ENCODE peak calls at places on chromosomes 5 and 9, in seven cellular contexts. J is HCT116, C is GM23248, I is hepatocyte, O is PC-3, F is neural progenitor cell, D is GM23338. L is an unnamed sample.

GRCh38 chr5:135843571-135844337 is 9.3 kb downstream of the SLC25A48 start:
- DNase-seq in F (no peak), C (no peak), D (no peak), I (no peak), O (peak), J (peak), L (no peak)

GRCh38 chr9:89363311-89363670 is 45.0 kb downstream of the SECISBP2 start:
- DNase-seq in O (no peak), D (no peak), J (no peak), C (no peak), F (no peak), I (no peak), L (no peak)

GRCh38 chr9:104808030-104808614 is 44.2 kb downstream of the NIPSNAP3B start:
- DNase-seq in F (peak), D (peak), J (no peak), I (peak), O (peak), C (peak), L (peak)

GRCh38 chr9:134370213-134370492 is 43.9 kb downstream of the RXRA start:
- DNase-seq in C (no peak), O (no peak), I (no peak), D (no peak), F (no peak), J (no peak), L (no peak)

GRCh38 chr5:114782869-114783268 is 386.8 kb downstream of the TRIM36 start:
- DNase-seq in O (no peak), J (no peak), C (no peak), F (peak), I (no peak), D (peak), L (peak)

GRCh38 chr9:95261890-95262289 is 55.6 kb downstream of the FANCC start:
- DNase-seq in C (peak), F (no peak), D (no peak), O (no peak), J (no peak), I (peak), L (no peak)

GRCh38 chr9:10678790-10679189 is 66.0 kb upstream of the PTPRD start:
- DNase-seq in I (no peak), D (no peak), O (peak), F (no peak), J (no peak), C (no peak), L (no peak)

GRCh38 chr5:1974081-1974480 is 91.4 kb upstream of the IRX4 start:
- DNase-seq in C (no peak), I (no peak), J (no peak), D (no peak), O (no peak), F (no peak), L (no peak)

GRCh38 chr9:37412431-37413151 is 9.9 kb upstream of the GRHPR start:
- DNase-seq in I (no peak), O (no peak), J (no peak), C (no peak), F (peak), D (no peak), L (no peak)

GRCh38 chr5:155947394-155948062 is 379.4 kb upstream of the SGCD start:
- DNase-seq in J (no peak), F (no peak), I (peak), D (no peak), O (no peak), C (peak), L (no peak)

GRCh38 chr9:126169736-126170135 is 156.9 kb upstream of the MVB12B start:
- DNase-seq in F (no peak), D (no peak), I (no peak), O (no peak), C (no peak), J (no peak), L (no peak)

GRCh38 chr5:82684659-82685058 is 392.5 kb downstream of the TMEM167A start:
- DNase-seq in F (no peak), J (no peak), O (no peak), C (no peak), I (no peak), D (no peak), L (no peak)

GRCh38 chr5:591746-592145 is 20.4 kb upstream of the CEP72 start:
- DNase-seq in F (no peak), D (no peak), O (no peak), I (no peak), C (no peak), J (no peak), L (no peak)

GRCh38 chr5:75985077-75985476 is 98.1 kb upstream of the SV2C start:
- DNase-seq in J (no peak), D (peak), I (no peak), F (peak), C (no peak), O (no peak), L (no peak)

GRCh38 chr9:95363051-95363841 is 45.7 kb upstream of the FANCC start:
- DNase-seq in C (no peak), O (no peak), D (peak), J (no peak), I (peak), F (no peak), L (peak)

GRCh38 chr9:127805620-127806019 is 2.9 kb downstream of the FPGS start:
- DNase-seq in F (peak), D (peak), O (no peak), C (peak), I (peak), J (peak), L (peak)

GRCh38 chr5:531749-532315 is 7.6 kb upstream of the SLC9A3 start:
- DNase-seq in C (no peak), O (no peak), I (no peak), J (no peak), D (no peak), F (no peak), L (no peak)

GRCh38 chr5:116097301-116097700 is 12.5 kb downstream of the COMMD10 start:
- DNase-seq in I (no peak), F (no peak), O (no peak), J (no peak), D (no peak), C (no peak), L (no peak)

GRCh38 chr5:123805300-123805699 is 293.3 kb downstream of the CSNK1G3 start:
- DNase-seq in J (no peak), O (no peak), I (no peak), C (no peak), F (no peak), D (no peak), L (no peak)

GRCh38 chr5:175692996-175693700 is 35.3 kb downstream of the HRH2 start:
- DNase-seq in I (no peak), C (no peak), J (no peak), F (no peak), D (no peak), O (no peak), L (no peak)

GRCh38 chr5:77398458-77398857 is 93.7 kb downstream of the WDR41 start:
- DNase-seq in D (no peak), J (no peak), I (no peak), O (no peak), F (no peak), C (no peak), L (no peak)

GRCh38 chr9:4155224-4156026 is 144.4 kb downstream of the GLIS3 start:
- DNase-seq in F (no peak), C (no peak), J (no peak), O (no peak), D (no peak), I (no peak), L (no peak)

GRCh38 chr9:125807065-125807464 is 59.9 kb downstream of the PBX3 start:
- DNase-seq in F (no peak), I (peak), D (no peak), O (no peak), J (no peak), C (peak), L (no peak)

GRCh38 chr9:119961774-119962408 is 592.7 kb upstream of the BRINP1 start:
- DNase-seq in J (peak), F (peak), I (peak), C (peak), D (peak), O (peak), L (peak)

GRCh38 chr9:82354260-82354659 is 365.7 kb downstream of the SPATA31D1 start:
- DNase-seq in I (no peak), O (peak), D (no peak), C (peak), F (no peak), J (no peak), L (no peak)

GRCh38 chr9:134372621-134373267 is 46.5 kb downstream of the RXRA start:
- DNase-seq in O (no peak), C (peak), F (no peak), I (no peak), D (no peak), J (no peak), L (no peak)

GRCh38 chr5:30539004-30539634 is 654.4 kb upstream of the CDH6 start:
- DNase-seq in F (no peak), C (no peak), D (peak), I (peak), O (peak), J (no peak), L (no peak)

GRCh38 chr9:111427186-111427585 is 57.0 kb downstream of the ECPAS start:
- DNase-seq in O (peak), J (peak), D (no peak), F (no peak), I (no peak), C (peak), L (no peak)

GRCh38 chr5:137666109-137666850 is 69.6 kb downstream of the KLHL3 start:
- DNase-seq in J (no peak), O (peak), I (no peak), C (peak), F (no peak), D (no peak), L (no peak)

GRCh38 chr9:94937214-94937903 is 210.9 kb downstream of the AOPEP start:
- DNase-seq in O (peak), D (no peak), J (no peak), F (no peak), C (peak), I (peak), L (no peak)

GRCh38 chr9:30574355-30575151 is 1809.9 kb upstream of the ACO1 start:
- DNase-seq in I (no peak), D (peak), C (no peak), J (no peak), F (no peak), O (no peak), L (no peak)

GRCh38 chr5:103525366-103525765 is 37.2 kb downstream of the NUDT12 start:
- DNase-seq in D (no peak), F (no peak), I (no peak), C (no peak), J (no peak), O (no peak), L (no peak)

GRCh38 chr5:98581416-98581999 is 192.0 kb upstream of the RGMB start:
- DNase-seq in F (no peak), J (no peak), D (no peak), O (peak), I (no peak), C (peak), L (no peak)

GRCh38 chr5:135718151-135718550 is 116.3 kb upstream of the SLC25A48 start:
- DNase-seq in J (peak), O (peak), I (peak), F (no peak), D (no peak), C (peak), L (no peak)

GRCh38 chr9:14366071-14366470 is 52.1 kb upstream of the NFIB start:
- DNase-seq in C (peak), O (no peak), J (no peak), D (no peak), I (peak), F (no peak), L (no peak)

GRCh38 chr9:107425110-107426025 is 64.2 kb downstream of the KLF4 start:
- DNase-seq in C (peak), F (peak), D (peak), J (peak), I (peak), O (peak), L (peak)

GRCh38 chr5:66894480-66895240 is 298.5 kb downstream of the MAST4 start:
- DNase-seq in J (no peak), C (peak), I (no peak), F (no peak), O (peak), D (no peak), L (no peak)

GRCh38 chr5:98179791-98180755 is 593.4 kb upstream of the RGMB start:
- DNase-seq in J (no peak), C (peak), O (no peak), D (no peak), I (no peak), F (no peak), L (no peak)

GRCh38 chr9:121822093-121823085 is 171.0 kb downstream of the DAB2IP start:
- DNase-seq in F (no peak), J (no peak), D (no peak), O (no peak), I (no peak), C (no peak), L (no peak)

DNA sequence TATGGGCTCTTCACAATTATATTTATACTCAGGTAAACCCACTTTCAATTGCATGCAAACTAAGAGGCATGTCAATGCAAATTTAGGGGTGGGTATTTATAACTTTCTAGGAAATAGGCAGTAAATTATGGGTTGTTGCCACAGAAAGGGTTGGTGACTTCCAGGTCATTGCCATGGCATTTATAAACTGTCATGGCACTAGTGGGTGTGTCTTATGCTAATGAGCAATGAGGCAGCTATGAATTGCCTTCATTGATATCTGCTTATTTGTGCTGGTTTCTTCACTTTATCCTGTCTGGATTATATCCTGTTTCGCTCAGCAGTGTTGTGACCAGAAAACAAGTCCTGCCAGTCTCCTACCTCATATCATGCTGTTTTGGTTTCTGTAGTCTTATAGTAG is 597.3 kb upstream of the DAB2 start:
- DNase-seq in F (no peak), O (no peak), C (no peak), D (no peak), J (no peak), I (no peak), L (no peak)
- H2AFZ ChIP-seq in F (no peak), O (no peak), C (no peak), D (no peak), J (no peak), I (no peak), L (no peak)

GRCh38 chr5:162240734-162241133 is 173.2 kb downstream of the GABRG2 start:
- DNase-seq in I (no peak), F (no peak), C (no peak), D (no peak), O (no peak), J (no peak), L (no peak)
- TF ChIP-seq EZH2phosphoT487 in I (no peak), F (no peak), C (no peak), D (no peak), O (no peak), J (no peak), L (no peak)

GRCh38 chr5:132819468-132819867 is 6.4 kb downstream of the SOWAHA start:
- DNase-seq in D (peak), O (no peak), C (no peak), J (no peak), I (no peak), F (no peak), L (no peak)
- H2AFZ ChIP-seq in D (peak), O (no peak), C (no peak), J (no peak), I (no peak), F (no peak), L (no peak)

GRCh38 chr9:77212801-77213200 is 35.5 kb downstream of the VPS13A start:
- DNase-seq in C (no peak), I (no peak), D (no peak), J (no peak), O (no peak), F (no peak), L (no peak)

GRCh38 chr9:77211561-77211960 is 34.2 kb downstream of the VPS13A start:
- DNase-seq in J (no peak), F (no peak), O (no peak), C (no peak), D (no peak), I (no peak), L (no peak)

GRCh38 chr9:77215874-77216273 is 38.5 kb downstream of the VPS13A start:
- DNase-seq in O (no peak), I (peak), C (peak), F (no peak), J (no peak), D (peak), L (no peak)

GRCh38 chr9:77210116-77210515 is 32.8 kb downstream of the VPS13A start:
- DNase-seq in F (no peak), D (peak), C (no peak), J (no peak), O (no peak), I (no peak), L (no peak)
- TF ChIP-seq EZH2phosphoT487 in F (no peak), D (no peak), C (no peak), J (no peak), O (no peak), I (no peak), L (no peak)

GRCh38 chr9:34782372-34782771 is 72.4 kb upstream of the CCL21 start:
- DNase-seq in I (no peak), J (no peak), O (no peak), C (no peak), F (no peak), D (no peak), L (no peak)
- H2AFZ ChIP-seq in I (no peak), J (no peak), O (no peak), C (no peak), F (no peak), D (no peak), L (no peak)

GRCh38 chr9:91301161-91301560 is 60.6 kb downstream of the AUH start:
- DNase-seq in J (peak), O (peak), I (no peak), F (no peak), C (peak), D (no peak), L (no peak)
- TF ChIP-seq EZH2phosphoT487 in J (no peak), O (no peak), I (no peak), F (no peak), C (no peak), D (no peak), L (no peak)

GRCh38 chr9:75713373-75713772 is 177.1 kb upstream of the PCSK5 start:
- DNase-seq in O (no peak), I (no peak), D (no peak), F (no peak), C (no peak), J (no peak), L (no peak)

GRCh38 chr9:75715360-75715759 is 175.1 kb upstream of the PCSK5 start:
- DNase-seq in C (no peak), O (no peak), I (no peak), D (no peak), J (no peak), F (no peak), L (no peak)

GRCh38 chr9:75712690-75713089 is 177.8 kb upstream of the PCSK5 start:
- DNase-seq in F (no peak), I (no peak), D (no peak), J (no peak), C (no peak), O (no peak), L (no peak)

DNA sequence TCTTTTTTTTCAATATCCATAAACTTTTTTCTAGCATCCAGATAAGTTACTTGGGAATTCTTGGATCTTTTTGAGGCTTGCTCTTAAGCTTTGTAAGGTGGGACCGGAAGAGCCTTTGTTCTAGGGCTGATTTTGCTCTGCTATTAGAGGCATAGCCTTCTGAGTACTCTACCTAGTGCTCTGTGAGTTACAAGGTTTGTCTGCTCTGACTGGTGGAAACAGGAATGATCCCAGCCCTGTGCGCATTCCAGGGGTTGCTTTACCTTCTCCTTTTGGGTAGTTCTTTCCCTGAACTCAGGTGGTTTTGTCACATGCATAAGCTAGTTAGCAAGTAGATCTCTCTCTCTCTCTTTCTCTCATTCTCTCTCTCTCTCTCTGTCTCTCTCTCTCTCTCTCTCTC is 180.8 kb upstream of the PCSK5 start:
- DNase-seq in O (no peak), I (no peak), F (peak), J (no peak), C (no peak), D (no peak), L (no peak)
- H2AFZ ChIP-seq in O (no peak), I (no peak), F (peak), J (no peak), C (no peak), D (no peak), L (no peak)

GRCh38 chr5:148659641-148660345 is 5.5 kb upstream of the HTR4 start:
- DNase-seq in I (peak), D (no peak), F (no peak), O (no peak), C (no peak), J (no peak), L (no peak)
- TF ChIP-seq EZH2phosphoT487 in I (no peak), D (no peak), F (no peak), O (no peak), C (no peak), J (no peak), L (no peak)

GRCh38 chr9:114287001-114287762 is 35.7 kb upstream of the ORM1 start:
- DNase-seq in O (no peak), I (no peak), D (no peak), F (no peak), C (no peak), J (no peak), L (no peak)
- H2AFZ ChIP-seq in O (no peak), I (no peak), D (no peak), F (no peak), C (no peak), J (no peak), L (no peak)